ENCODE peak calls at places on chromosomes 3 and 15, in four cellular contexts. T is left cardiac atrium, E is HT1080, B is A549. P is an unnamed sample.

GRCh38 chr3:170499562-170500156 is 81.0 kb downstream of the CLDN11 start:
- DNase-seq in E (peak; percentile 54), T (peak; percentile 29), B (peak; percentile 48), P (peak; percentile 49)

GRCh38 chr3:52722491-52722890 is 16.6 kb downstream of the SPCS1 start:
- DNase-seq in B (no peak), E (no peak), T (no peak), P (no peak)

GRCh38 chr3:157865449-157865862 is 240.8 kb downstream of the SHOX2 start:
- DNase-seq in B (peak; percentile 10), T (no peak), E (no peak), P (peak; percentile 51)

GRCh38 chr15:96121066-96121465 is 209.4 kb upstream of the NR2F2 start:
- DNase-seq in T (no peak), E (no peak), B (no peak), P (peak; percentile 36)

GRCh38 chr15:78673917-78674444 is 33.0 kb upstream of the CHRNB4 start:
- DNase-seq in B (no peak), T (no peak), E (no peak), P (no peak)

GRCh38 chr3:171646357-171647133 is 163.7 kb downstream of the PLD1 start:
- DNase-seq in T (no peak), B (peak; percentile 30), E (peak; percentile 66), P (peak; percentile 19)

GRCh38 chr3:132867956-132868355 is 145.7 kb upstream of the NPHP3 start:
- DNase-seq in B (no peak), T (no peak), E (peak; percentile 52), P (no peak)

GRCh38 chr15:81174125-81174524 is 22.6 kb upstream of the IL16 start:
- DNase-seq in B (no peak), T (no peak), E (no peak), P (no peak)

P was measured in SJCRH30.